ENCODE peak calls at places on chromosomes 6 and 20, in seven cellular contexts. D is D721Med, O is fibroblast of lung, L is testis, N is body of pancreas, T is ovary, J is brain microvascular endothelial cell. U is an unnamed sample.

GRCh38 chr6:150693404-150693803 is 93.7 kb downstream of the PLEKHG1 start:
- DNase-seq in D (no peak), O (no peak), L (no peak), N (no peak), T (no peak), J (no peak), U (no peak)

GRCh38 chr20:33568378-33569289 is 78.7 kb downstream of the CBFA2T2 start:
- DNase-seq in D (peak), O (peak), L (no peak), N (no peak), T (no peak), J (no peak), U (no peak)

GRCh38 chr6:111441678-111442243 is 41.3 kb downstream of the REV3L start:
- DNase-seq in D (no peak), O (no peak), L (no peak), N (no peak), T (no peak), J (no peak), U (no peak)

GRCh38 chr6:154252676-154253075 is 103.9 kb downstream of the IPCEF1 start:
- DNase-seq in D (no peak), O (peak), L (no peak), N (no peak), T (no peak), J (no peak), U (no peak)

GRCh38 chr20:32482251-32483220 is 102.6 kb downstream of the NOL4L start:
- DNase-seq in D (peak), O (no peak), L (no peak), N (no peak), T (no peak), J (no peak), U (no peak)

GRCh38 chr6:5025911-5026819 is 22.3 kb upstream of the RPP40 start:
- DNase-seq in D (no peak), O (peak), L (peak), N (peak), T (peak), J (peak), U (no peak)

GRCh38 chr6:39128106-39128505 is 13.1 kb upstream of the SAYSD1 start:
- DNase-seq in D (no peak), O (no peak), L (no peak), N (no peak), T (no peak), J (no peak), U (no peak)

GRCh38 chr6:99349620-99350141 is at the start of gene FAXC:
- DNase-seq in D (peak), O (peak), L (peak), N (peak), T (peak), J (no peak), U (no peak)

GRCh38 chr6:85680388-85680787 is 37.7 kb upstream of the SYNCRIP start:
- DNase-seq in D (no peak), O (no peak), L (no peak), N (no peak), T (no peak), J (no peak), U (no peak)

GRCh38 chr6:143406673-143407072 is 43.8 kb downstream of the ADAT2 start:
- DNase-seq in D (no peak), O (no peak), L (no peak), N (no peak), T (no peak), J (no peak), U (no peak)

GRCh38 chr6:46526607-46527006 is 35.4 kb upstream of the RCAN2 start:
- DNase-seq in D (no peak), O (no peak), L (no peak), N (no peak), T (no peak), J (no peak), U (no peak)

GRCh38 chr20:20732641-20733040 is 20.2 kb upstream of the RALGAPA2 start:
- DNase-seq in D (no peak), O (no peak), L (no peak), N (no peak), T (no peak), J (no peak), U (no peak)

GRCh38 chr20:49713779-49714712 is at the start of gene B4GALT5:
- DNase-seq in D (peak), O (peak), L (peak), N (peak), T (peak), J (peak), U (peak)

GRCh38 chr6:167470101-167470835 is 145.4 kb downstream of the TTLL2 start:
- DNase-seq in D (no peak), O (no peak), L (no peak), N (no peak), T (no peak), J (no peak), U (no peak)

GRCh38 chr6:117266948-117267347 is 1.6 kb downstream of the VGLL2 start:
- DNase-seq in D (no peak), O (no peak), L (no peak), N (no peak), T (no peak), J (no peak), U (no peak)

GRCh38 chr6:111583986-111584385 is 21.7 kb downstream of the TRAF3IP2 start:
- DNase-seq in D (no peak), O (no peak), L (no peak), N (no peak), T (no peak), J (no peak), U (no peak)

GRCh38 chr20:4043801-4044200 is 28.4 kb upstream of the RNF24 start:
- DNase-seq in D (no peak), O (no peak), L (no peak), N (no peak), T (no peak), J (no peak), U (no peak)

GRCh38 chr6:106823732-106824351 is 150.7 kb downstream of the CD24 start:
- DNase-seq in D (no peak), O (no peak), L (no peak), N (peak), T (no peak), J (no peak), U (no peak)

GRCh38 chr6:106847116-106847515 is 127.4 kb downstream of the CD24 start:
- DNase-seq in D (no peak), O (no peak), L (no peak), N (no peak), T (no peak), J (no peak), U (no peak)

GRCh38 chr20:50240092-50240491 is 49.5 kb downstream of the CEBPB start:
- DNase-seq in D (no peak), O (no peak), L (no peak), N (no peak), T (no peak), J (no peak), U (no peak)

GRCh38 chr6:6218246-6219085 is 102.0 kb downstream of the F13A1 start:
- DNase-seq in D (no peak), O (no peak), L (no peak), N (no peak), T (no peak), J (peak), U (no peak)

GRCh38 chr6:163533443-163533842 is 118.9 kb downstream of the QKI start:
- DNase-seq in D (no peak), O (peak), L (no peak), N (no peak), T (no peak), J (peak), U (peak)

GRCh38 chr20:56347628-56348305 is 11.0 kb upstream of the FAM210B start:
- DNase-seq in D (no peak), O (no peak), L (no peak), N (no peak), T (no peak), J (no peak), U (no peak)

GRCh38 chr20:12051206-12052163 is 133.8 kb downstream of the BTBD3 start:
- DNase-seq in D (no peak), O (no peak), L (no peak), N (no peak), T (no peak), J (no peak), U (no peak)

GRCh38 chr6:2748183-2748582 is 2.5 kb downstream of the MYLK4 start:
- DNase-seq in D (no peak), O (no peak), L (no peak), N (no peak), T (no peak), J (no peak), U (no peak)

GRCh38 chr6:150975136-150975535 is 109.6 kb downstream of the MTHFD1L start:
- DNase-seq in D (no peak), O (no peak), L (no peak), N (no peak), T (no peak), J (no peak), U (no peak)

GRCh38 chr6:36245572-36246031 is 24.3 kb upstream of the PNPLA1 start:
- DNase-seq in D (no peak), O (no peak), L (no peak), N (peak), T (no peak), J (no peak), U (no peak)

GRCh38 chr6:70956191-70956450 is 739 bp downstream of the B3GAT2 start:
- DNase-seq in D (no peak), O (no peak), L (no peak), N (no peak), T (no peak), J (no peak), U (no peak)

GRCh38 chr6:70956451-70957283 is at the start of gene B3GAT2:
- DNase-seq in D (no peak), O (peak), L (peak), N (peak), T (no peak), J (no peak), U (no peak)

GRCh38 chr6:70954750-70955149 is 2.1 kb downstream of the B3GAT2 start:
- DNase-seq in D (no peak), O (no peak), L (peak), N (no peak), T (no peak), J (no peak), U (no peak)

GRCh38 chr6:70957284-70957617 is 391 bp upstream of the B3GAT2 start:
- DNase-seq in D (no peak), O (peak), L (no peak), N (no peak), T (no peak), J (no peak), U (no peak)

DNA sequence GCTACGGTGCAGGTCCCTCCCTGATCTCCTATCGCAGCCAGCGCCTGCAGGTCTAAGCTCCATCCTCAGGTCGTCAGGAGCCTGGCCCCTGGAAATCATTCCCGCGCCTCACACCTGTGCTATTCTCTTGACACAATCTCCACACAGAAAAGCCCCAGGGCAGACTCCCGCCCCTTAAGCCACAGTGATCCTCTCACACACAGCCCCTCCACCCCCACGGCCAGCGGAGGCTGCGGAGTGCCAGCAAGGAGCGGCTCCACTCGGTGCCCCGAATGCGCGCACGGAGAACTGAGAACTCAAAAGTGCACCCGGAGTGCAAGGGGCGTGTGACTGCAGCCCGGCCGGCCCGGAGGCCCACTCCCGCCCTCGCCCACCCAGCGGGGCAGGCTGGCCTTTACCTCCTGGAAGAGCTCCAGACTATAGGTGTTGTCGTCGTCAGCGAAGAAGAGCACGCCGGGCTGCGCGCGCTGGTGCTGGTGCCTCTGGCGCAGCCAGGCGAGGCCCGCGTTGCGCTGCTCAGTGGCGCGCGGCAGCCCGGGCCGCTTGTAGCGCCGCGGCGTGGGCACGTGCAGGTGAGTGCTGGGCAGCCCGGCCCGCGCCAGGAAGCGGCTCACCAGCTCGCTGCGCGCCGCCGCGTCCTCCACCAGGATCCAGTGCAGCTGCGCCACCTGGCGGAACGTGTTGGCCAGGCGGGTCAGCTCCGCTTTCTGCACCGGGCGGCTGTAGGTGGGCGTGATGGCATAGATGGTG is 1.2 kb downstream of the B3GAT2 start:
- DNase-seq in D (peak), O (peak), L (peak), N (peak), T (peak), J (peak), U (peak)
- TF ChIP-seq CTCF in D (peak), O (peak), L (peak), N (peak), T (peak), J (peak), U (peak)

GRCh38 chr6:165047952-165048351 is 261.5 kb downstream of the C6orf118 start:
- DNase-seq in D (no peak), O (no peak), L (no peak), N (no peak), T (no peak), J (no peak), U (no peak)

GRCh38 chr6:165055231-165055630 is 254.2 kb downstream of the C6orf118 start:
- DNase-seq in D (no peak), O (no peak), L (no peak), N (no peak), T (no peak), J (no peak), U (peak)

GRCh38 chr6:165052561-165053500 is 256.6 kb downstream of the C6orf118 start:
- DNase-seq in D (no peak), O (no peak), L (no peak), N (no peak), T (no peak), J (no peak), U (no peak)

GRCh38 chr6:165045631-165046030 is 263.8 kb downstream of the C6orf118 start:
- DNase-seq in D (no peak), O (no peak), L (no peak), N (no peak), T (no peak), J (no peak), U (no peak)

DNA sequence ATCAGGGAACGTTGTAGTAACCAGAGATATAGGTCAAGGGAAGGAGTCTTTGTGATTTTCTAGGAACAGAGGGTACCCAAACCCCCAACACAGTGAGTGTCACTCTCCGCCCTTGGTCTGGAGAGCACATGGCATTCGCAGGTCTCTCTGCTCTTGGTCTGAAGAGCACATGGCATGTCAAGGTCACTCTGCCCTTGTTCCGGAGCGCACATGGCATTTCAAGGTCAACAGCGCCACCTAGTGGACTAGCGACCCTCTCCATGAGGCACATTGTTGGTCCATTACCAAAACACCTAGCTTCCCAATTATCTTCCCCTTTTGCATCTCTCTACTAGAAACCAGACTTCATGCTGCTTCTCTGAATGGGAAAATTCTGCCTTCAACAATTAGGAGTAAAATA is 260.0 kb downstream of the C6orf118 start:
- DNase-seq in D (no peak), O (no peak), L (peak), N (no peak), T (no peak), J (no peak), U (no peak)
- TF ChIP-seq CTCF in D (peak), O (no peak), L (peak), N (no peak), T (no peak), J (peak), U (peak)

GRCh38 chr6:159590794-159591193 is 102.2 kb downstream of the SOD2 start:
- DNase-seq in D (no peak), O (no peak), L (no peak), N (no peak), T (no peak), J (no peak), U (no peak)

GRCh38 chr6:159582736-159583135 is 110.3 kb downstream of the SOD2 start:
- DNase-seq in D (no peak), O (no peak), L (no peak), N (no peak), T (no peak), J (no peak), U (no peak)

GRCh38 chr6:159586684-159587083 is 106.4 kb downstream of the SOD2 start:
- DNase-seq in D (no peak), O (no peak), L (no peak), N (no peak), T (no peak), J (no peak), U (no peak)
- TF ChIP-seq CTCF in D (no peak), O (no peak), L (no peak), N (no peak), T (no peak), J (no peak), U (no peak)

GRCh38 chr6:138945354-138945753 is 42.7 kb downstream of the REPS1 start:
- DNase-seq in D (no peak), O (no peak), L (no peak), N (no peak), T (no peak), J (no peak), U (no peak)
- TF ChIP-seq CTCF in D (peak), O (peak), L (no peak), N (no peak), T (no peak), J (peak), U (peak)

GRCh38 chr20:54981181-54981580 is 505.8 kb downstream of the DOK5 start:
- DNase-seq in D (no peak), O (no peak), L (no peak), N (no peak), T (no peak), J (no peak), U (no peak)

GRCh38 chr20:54984104-54984448 is 508.7 kb downstream of the DOK5 start:
- DNase-seq in D (no peak), O (no peak), L (no peak), N (no peak), T (no peak), J (no peak), U (no peak)

GRCh38 chr20:54985100-54985499 is 509.7 kb downstream of the DOK5 start:
- DNase-seq in D (no peak), O (no peak), L (no peak), N (no peak), T (no peak), J (no peak), U (no peak)

DNA sequence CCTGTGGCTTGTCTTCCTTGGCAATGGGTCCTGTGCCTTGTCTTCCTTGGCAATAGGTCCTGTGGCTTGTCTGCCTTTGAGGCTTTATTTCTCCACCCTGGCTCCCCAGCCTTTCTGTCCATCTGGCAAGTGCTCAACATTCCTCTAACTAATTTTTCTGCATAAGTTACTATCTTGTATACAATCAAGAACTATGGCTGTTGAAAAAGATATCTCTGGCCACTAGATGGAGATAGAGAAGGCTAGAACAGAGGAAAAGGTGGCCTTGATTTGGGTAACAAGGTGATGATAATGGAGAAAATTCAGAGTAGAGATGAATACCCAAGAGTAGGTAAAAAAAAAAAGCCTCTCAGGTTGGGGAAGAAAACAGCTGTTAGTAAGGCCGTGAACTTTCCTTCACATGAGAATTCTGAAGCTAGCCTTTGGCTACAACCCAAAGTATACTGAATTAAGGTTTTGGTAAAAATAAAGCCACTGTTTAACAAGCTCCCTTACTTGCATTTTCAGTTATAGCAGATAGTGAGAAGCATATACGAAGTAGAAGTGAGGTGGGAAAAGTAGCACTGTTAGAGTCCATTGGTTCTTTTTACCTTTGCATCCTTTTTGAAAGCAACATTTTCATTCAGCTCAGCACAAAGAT is 505.0 kb downstream of the DOK5 start:
- DNase-seq in D (no peak), O (no peak), L (no peak), N (no peak), T (no peak), J (no peak), U (no peak)
- TF ChIP-seq CTCF in D (peak), O (no peak), L (peak), N (peak), T (no peak), J (no peak), U (peak)

DNA sequence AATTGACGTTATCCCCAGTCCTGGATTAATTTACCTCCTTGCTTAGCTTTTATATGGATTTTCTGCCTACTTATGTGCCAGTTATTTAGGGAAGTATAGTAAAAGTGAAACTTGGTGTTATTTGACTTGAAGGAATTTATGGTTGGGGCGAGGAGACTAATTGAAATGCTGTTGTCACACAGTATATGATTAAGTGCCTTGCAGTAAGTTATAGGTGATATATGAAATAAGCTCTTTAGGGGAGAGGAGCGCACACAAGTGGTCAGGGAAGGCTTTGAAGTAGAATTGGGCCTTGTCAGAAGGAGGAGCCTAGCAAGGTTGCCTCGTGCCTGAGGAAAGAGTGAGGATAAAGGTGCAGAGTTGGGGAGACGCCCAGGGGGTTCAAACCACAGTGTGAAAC is 20.5 kb downstream of the NCOA7 start:
- DNase-seq in D (no peak), O (no peak), L (no peak), N (no peak), T (no peak), J (no peak), U (no peak)
- TF ChIP-seq CTCF in D (no peak), O (no peak), L (no peak), N (no peak), T (no peak), J (no peak), U (no peak)